ENCODE peak calls at places on chromosome 9, in six cellular contexts. One of them, this sample, is unnamed.

GRCh38 chr9:101792475-101792874 is 54.0 kb upstream of the GRIN3A start:
- DNase-seq in GM23338: no peak
- DNase-seq in A673: no peak
- DNase-seq in cardiac muscle cell: no peak
- DNase-seq in left ventricle myocardium inferior: no peak
- DNase-seq in adrenal gland: no peak
- DNase-seq in this sample: no peak

GRCh38 chr9:92976436-92976835 is 29.1 kb downstream of the FGD3 start:
- DNase-seq in left ventricle myocardium inferior: no peak
- DNase-seq in cardiac muscle cell: no peak
- DNase-seq in A673: no peak
- DNase-seq in adrenal gland: no peak
- DNase-seq in GM23338: no peak
- DNase-seq in this sample: no peak

GRCh38 chr9:1208185-1208584 is 158.0 kb downstream of the DMRT2 start:
- DNase-seq in GM23338: no peak
- DNase-seq in cardiac muscle cell: no peak
- DNase-seq in adrenal gland: no peak
- DNase-seq in A673: no peak
- DNase-seq in left ventricle myocardium inferior: no peak
- DNase-seq in this sample: no peak

GRCh38 chr9:131237931-131238401 is 38.3 kb downstream of the FAM78A start:
- DNase-seq in cardiac muscle cell: peak; percentile 63
- DNase-seq in left ventricle myocardium inferior: peak; percentile 72
- DNase-seq in GM23338: peak; percentile 76
- DNase-seq in adrenal gland: peak; percentile 67
- DNase-seq in A673: peak; percentile 51
- DNase-seq in this sample: peak; percentile 36

GRCh38 chr9:126461029-126461428 is 134.4 kb downstream of the MVB12B start:
- DNase-seq in left ventricle myocardium inferior: no peak
- DNase-seq in A673: no peak
- DNase-seq in cardiac muscle cell: no peak
- DNase-seq in GM23338: peak; percentile 44
- DNase-seq in adrenal gland: no peak
- DNase-seq in this sample: no peak

GRCh38 chr9:118522093-118523028 is 818.2 kb downstream of the TLR4 start:
- DNase-seq in A673: peak; percentile 51
- DNase-seq in left ventricle myocardium inferior: peak; percentile 23
- DNase-seq in adrenal gland: peak; percentile 32
- DNase-seq in GM23338: peak; percentile 90
- DNase-seq in cardiac muscle cell: peak; percentile 80
- DNase-seq in this sample: peak; percentile 46

GRCh38 chr9:134619456-134619982 is 22.1 kb upstream of the COL5A1 start:
- DNase-seq in A673: no peak
- DNase-seq in cardiac muscle cell: no peak
- DNase-seq in left ventricle myocardium inferior: no peak
- DNase-seq in adrenal gland: peak; percentile 2
- DNase-seq in GM23338: no peak
- DNase-seq in this sample: no peak

GRCh38 chr9:129109504-129109903 is 1.1 kb downstream of the CRAT start:
- DNase-seq in A673: peak; percentile 33
- DNase-seq in adrenal gland: no peak
- DNase-seq in cardiac muscle cell: no peak
- DNase-seq in left ventricle myocardium inferior: no peak
- DNase-seq in GM23338: peak; percentile 58
- DNase-seq in this sample: no peak

GRCh38 chr9:72465602-72466001 is 55.8 kb upstream of the TMC1 start:
- DNase-seq in GM23338: no peak
- DNase-seq in adrenal gland: no peak
- DNase-seq in left ventricle myocardium inferior: no peak
- DNase-seq in cardiac muscle cell: no peak
- DNase-seq in A673: no peak
- DNase-seq in this sample: no peak

GRCh38 chr9:137396227-137396626 is 26.7 kb downstream of the EXD3 start:
- DNase-seq in adrenal gland: no peak
- DNase-seq in cardiac muscle cell: no peak
- DNase-seq in A673: no peak
- DNase-seq in GM23338: no peak
- DNase-seq in left ventricle myocardium inferior: no peak
- DNase-seq in this sample: no peak

GRCh38 chr9:70403166-70403565 is 11.3 kb downstream of the KLF9 start:
- DNase-seq in GM23338: no peak
- DNase-seq in cardiac muscle cell: no peak
- DNase-seq in adrenal gland: no peak
- DNase-seq in A673: no peak
- DNase-seq in left ventricle myocardium inferior: no peak
- DNase-seq in this sample: no peak

GRCh38 chr9:126442636-126443035 is 116.0 kb downstream of the MVB12B start:
- DNase-seq in GM23338: no peak
- DNase-seq in left ventricle myocardium inferior: no peak
- DNase-seq in A673: no peak
- DNase-seq in adrenal gland: no peak
- DNase-seq in cardiac muscle cell: no peak
- DNase-seq in this sample: no peak

GRCh38 chr9:113456235-113456634 is 7.3 kb upstream of the RGS3 start:
- DNase-seq in left ventricle myocardium inferior: no peak
- DNase-seq in adrenal gland: no peak
- DNase-seq in cardiac muscle cell: no peak
- DNase-seq in A673: no peak
- DNase-seq in GM23338: peak; percentile 25
- DNase-seq in this sample: peak; percentile 47

GRCh38 chr9:128296340-128297220 is 20.5 kb downstream of the SWI5 start:
- DNase-seq in A673: no peak
- DNase-seq in cardiac muscle cell: no peak
- DNase-seq in left ventricle myocardium inferior: no peak
- DNase-seq in adrenal gland: no peak
- DNase-seq in GM23338: no peak
- DNase-seq in this sample: no peak

GRCh38 chr9:114112778-114113585 is 13.9 kb upstream of the KIF12 start:
- DNase-seq in adrenal gland: peak; percentile 92
- DNase-seq in A673: peak; percentile 23
- DNase-seq in cardiac muscle cell: no peak
- DNase-seq in left ventricle myocardium inferior: peak; percentile 89
- DNase-seq in GM23338: no peak
- DNase-seq in this sample: no peak

GRCh38 chr9:130467371-130467770 is 22.6 kb downstream of the ASS1 start:
- DNase-seq in left ventricle myocardium inferior: no peak
- DNase-seq in adrenal gland: no peak
- DNase-seq in GM23338: peak; percentile 55
- DNase-seq in cardiac muscle cell: peak; percentile 42
- DNase-seq in A673: no peak
- DNase-seq in this sample: no peak

DNA sequence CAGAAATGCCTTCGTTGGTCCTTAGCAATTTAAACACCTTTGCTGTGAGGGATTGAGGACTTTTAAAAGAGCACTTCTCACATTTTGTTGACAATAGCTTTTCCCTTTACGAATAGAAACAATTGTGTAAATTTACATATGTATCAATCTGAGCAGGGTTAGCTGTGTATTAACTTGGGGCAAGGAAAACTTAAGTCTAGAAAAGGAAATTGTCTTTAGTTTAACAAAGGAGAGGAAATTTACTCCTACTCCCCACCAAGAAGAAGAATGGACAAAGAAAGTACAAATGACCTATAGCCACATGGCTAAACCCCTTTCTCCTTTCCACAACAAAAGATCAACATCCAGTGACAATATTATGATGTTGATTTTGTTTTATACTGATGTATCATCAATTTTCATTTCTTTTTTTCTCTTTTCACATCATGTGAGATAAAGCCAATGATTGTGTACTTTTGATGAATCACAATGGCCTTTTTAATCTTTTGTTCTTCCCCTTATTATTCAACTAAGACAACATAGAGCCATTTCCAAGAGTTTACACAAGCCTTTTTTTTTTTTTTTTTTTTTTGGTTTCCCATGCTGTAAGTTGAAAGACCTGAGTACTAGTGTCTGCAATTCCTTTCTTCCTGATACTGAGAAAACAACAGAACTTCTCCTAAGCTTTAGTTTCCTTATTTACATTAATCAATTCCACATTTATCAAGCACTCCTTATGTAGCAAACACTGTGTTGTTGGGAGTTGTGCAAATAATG is 19.0 kb downstream of the FOXB2 start:
- DNase-seq in A673: no peak
- DNase-seq in GM23338: peak; percentile 64
- DNase-seq in left ventricle myocardium inferior: no peak
- DNase-seq in cardiac muscle cell: no peak
- DNase-seq in adrenal gland: no peak
- DNase-seq in this sample: no peak
- H3K27ac ChIP-seq in A673: no peak overlapping the region
- H3K27ac ChIP-seq in GM23338: peak overlapping the region; percentile 7
- H3K27ac ChIP-seq in left ventricle myocardium inferior: no peak overlapping the region
- H3K27ac ChIP-seq in cardiac muscle cell: no peak overlapping the region
- H3K27ac ChIP-seq in adrenal gland: no peak overlapping the region
- H3K27ac ChIP-seq in this sample: no peak overlapping the region

GRCh38 chr9:79562749-79563386 is 8.9 kb upstream of the TLE4 start:
- DNase-seq in GM23338: no peak
- DNase-seq in adrenal gland: no peak
- DNase-seq in cardiac muscle cell: no peak
- DNase-seq in left ventricle myocardium inferior: no peak
- DNase-seq in A673: no peak
- DNase-seq in this sample: no peak

GRCh38 chr9:79568337-79569084 is 3.3 kb upstream of the TLE4 start:
- DNase-seq in left ventricle myocardium inferior: no peak
- DNase-seq in cardiac muscle cell: no peak
- DNase-seq in adrenal gland: no peak
- DNase-seq in A673: no peak
- DNase-seq in GM23338: no peak
- DNase-seq in this sample: no peak

GRCh38 chr9:79567671-79568098 is 4.1 kb upstream of the TLE4 start:
- DNase-seq in A673: no peak
- DNase-seq in cardiac muscle cell: no peak
- DNase-seq in adrenal gland: no peak
- DNase-seq in GM23338: peak; percentile 33
- DNase-seq in left ventricle myocardium inferior: no peak
- DNase-seq in this sample: no peak

GRCh38 chr9:79569814-79570448 is 1.8 kb upstream of the TLE4 start:
- DNase-seq in GM23338: no peak
- DNase-seq in cardiac muscle cell: peak; percentile 11
- DNase-seq in left ventricle myocardium inferior: no peak
- DNase-seq in adrenal gland: no peak
- DNase-seq in A673: no peak
- DNase-seq in this sample: no peak

DNA sequence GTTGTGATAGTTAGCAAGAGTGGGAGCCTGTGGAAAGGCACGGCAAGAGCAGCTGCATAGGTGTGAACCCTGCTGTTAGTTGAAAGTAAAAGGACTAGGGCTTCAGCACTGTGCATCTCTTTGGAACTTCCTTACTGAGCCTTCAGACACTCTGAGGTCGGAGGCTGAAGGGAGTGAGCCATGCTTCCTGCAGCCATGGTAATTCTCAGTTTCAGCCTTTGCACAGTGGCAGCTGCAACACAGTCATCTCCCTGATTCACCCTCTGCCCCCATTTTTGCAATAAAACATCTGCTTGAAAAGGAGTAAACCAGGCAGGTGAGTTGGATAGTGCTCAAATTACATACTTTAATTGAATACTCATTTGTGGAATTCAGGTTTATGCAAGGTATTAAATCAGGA is 6.5 kb upstream of the TLE4 start:
- DNase-seq in cardiac muscle cell: no peak
- DNase-seq in left ventricle myocardium inferior: no peak
- DNase-seq in adrenal gland: no peak
- DNase-seq in GM23338: no peak
- DNase-seq in A673: no peak
- DNase-seq in this sample: no peak
- H3K4me1 ChIP-seq in cardiac muscle cell: no peaks in the 10 kb centered on the region
- H3K4me1 ChIP-seq in left ventricle myocardium inferior: peaks cover 4% of the 10 kb centered on the region
- H3K4me1 ChIP-seq in adrenal gland: peaks cover 7% of the 10 kb centered on the region
- H3K4me1 ChIP-seq in GM23338: no peaks in the 10 kb centered on the region
- H3K4me1 ChIP-seq in A673: peaks cover under 1% of the 10 kb centered on the region
- H3K4me1 ChIP-seq in this sample: peaks cover 3% of the 10 kb centered on the region

GRCh38 chr9:107330420-107330819 is 47.3 kb downstream of the RAD23B start:
- DNase-seq in GM23338: no peak
- DNase-seq in adrenal gland: no peak
- DNase-seq in left ventricle myocardium inferior: no peak
- DNase-seq in cardiac muscle cell: no peak
- DNase-seq in A673: no peak
- DNase-seq in this sample: no peak

GRCh38 chr9:107328510-107328909 is 45.4 kb downstream of the RAD23B start:
- DNase-seq in A673: no peak
- DNase-seq in GM23338: no peak
- DNase-seq in left ventricle myocardium inferior: no peak
- DNase-seq in cardiac muscle cell: no peak
- DNase-seq in adrenal gland: no peak
- DNase-seq in this sample: no peak

GRCh38 chr9:107322643-107323042 is 39.6 kb downstream of the RAD23B start:
- DNase-seq in adrenal gland: no peak
- DNase-seq in GM23338: no peak
- DNase-seq in left ventricle myocardium inferior: no peak
- DNase-seq in A673: no peak
- DNase-seq in cardiac muscle cell: no peak
- DNase-seq in this sample: no peak

GRCh38 chr9:107323836-107324235 is 40.8 kb downstream of the RAD23B start:
- DNase-seq in adrenal gland: no peak
- DNase-seq in GM23338: no peak
- DNase-seq in cardiac muscle cell: no peak
- DNase-seq in left ventricle myocardium inferior: no peak
- DNase-seq in A673: no peak
- DNase-seq in this sample: no peak

DNA sequence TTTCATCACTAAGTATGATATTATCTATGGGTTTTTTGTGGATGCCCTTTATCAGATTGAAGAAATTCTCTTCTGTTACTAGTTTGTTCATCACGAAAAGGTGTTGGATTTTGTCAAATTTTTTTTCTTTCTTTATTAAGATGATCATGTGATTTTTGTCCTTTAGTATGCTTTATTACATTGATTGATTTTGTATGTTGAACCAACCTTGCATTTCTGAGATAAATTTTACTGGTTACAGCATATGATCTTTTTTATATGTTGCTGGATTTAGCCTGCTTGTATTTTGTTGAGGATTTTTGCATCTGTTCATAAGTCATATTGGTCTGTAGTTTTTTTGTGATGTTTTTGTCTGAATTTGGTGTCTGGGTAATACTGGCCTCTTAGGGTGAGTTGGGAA is 42.8 kb downstream of the RAD23B start:
- DNase-seq in cardiac muscle cell: no peak
- DNase-seq in left ventricle myocardium inferior: no peak
- DNase-seq in A673: no peak
- DNase-seq in adrenal gland: no peak
- DNase-seq in GM23338: no peak
- DNase-seq in this sample: no peak
- H3K36me3 ChIP-seq in cardiac muscle cell: peaks cover 60% of the 10 kb centered on the region
- H3K36me3 ChIP-seq in left ventricle myocardium inferior: peaks cover 81% of the 10 kb centered on the region
- H3K36me3 ChIP-seq in A673: peaks cover 91% of the 10 kb centered on the region
- H3K36me3 ChIP-seq in adrenal gland: peaks cover 41% of the 10 kb centered on the region
- H3K36me3 ChIP-seq in GM23338: peaks cover 34% of the 10 kb centered on the region
- H3K36me3 ChIP-seq in this sample: peaks cover 74% of the 10 kb centered on the region

DNA sequence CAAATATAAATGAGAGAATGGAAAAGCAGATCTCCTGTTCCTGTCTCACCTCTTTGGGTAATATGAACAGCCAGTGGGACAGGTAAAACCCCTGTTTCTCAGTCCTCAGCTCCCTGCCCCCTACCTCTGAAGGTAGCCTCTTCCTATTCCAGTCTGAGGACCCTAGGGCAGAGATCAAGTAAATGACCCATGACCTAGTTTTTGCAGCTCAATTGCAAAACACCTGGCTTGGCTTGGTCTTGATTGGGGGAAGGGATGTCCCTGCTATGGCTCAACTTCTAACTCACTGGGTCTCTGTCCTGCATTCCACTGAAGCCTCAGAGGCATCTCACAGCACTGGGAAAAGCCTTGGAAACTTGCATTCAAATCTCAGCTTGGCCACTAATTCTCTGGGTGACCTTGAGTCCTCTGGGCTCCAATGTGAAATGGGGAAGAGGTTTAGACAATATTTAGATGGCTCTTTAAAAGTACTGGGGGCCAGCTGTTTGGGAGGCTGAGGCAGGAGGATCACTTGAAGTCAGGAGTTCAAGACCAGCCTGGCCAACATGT is 1.6 kb upstream of the GALT start:
- DNase-seq in left ventricle myocardium inferior: no peak
- DNase-seq in GM23338: peak; percentile 56
- DNase-seq in adrenal gland: no peak
- DNase-seq in cardiac muscle cell: no peak
- DNase-seq in A673: no peak
- DNase-seq in this sample: no peak
- H3K27ac ChIP-seq in left ventricle myocardium inferior: peak overlapping the region; percentile 19
- H3K27ac ChIP-seq in GM23338: no peak overlapping the region
- H3K27ac ChIP-seq in adrenal gland: no peak overlapping the region
- H3K27ac ChIP-seq in cardiac muscle cell: no peak overlapping the region
- H3K27ac ChIP-seq in A673: no peak overlapping the region
- H3K27ac ChIP-seq in this sample: no peak overlapping the region

This sample was measured in SJSA1.